ENCODE peak calls at places on chromosomes 12 and 14, in eight cellular contexts. K, J, E, M, P, O, A and G are unnamed samples.
A peak's percentile ranks its signal among the peaks of the same experiment; 100 is the strongest.

GRCh38 chr12:94089891-94090290 is 58.5 kb upstream of the PLXNC1 start:
- DNase-seq in K (peak; percentile 43), J (no peak), E (no peak), M (no peak), P (no peak), O (peak; percentile 79), A (no peak), G (no peak)

GRCh38 chr12:29039013-29039412 is 110.1 kb upstream of the FAR2 start:
- DNase-seq in K (peak; percentile 97), J (peak; percentile 60), E (no peak), M (no peak), P (no peak), O (peak; percentile 95), A (no peak), G (no peak)

GRCh38 chr14:104290058-104290667 is 151.8 kb downstream of the KIF26A start:
- DNase-seq in K (no peak), J (no peak), E (peak; percentile 3), M (peak; percentile 53), P (no peak), O (no peak), A (no peak), G (no peak)

GRCh38 chr12:114918535-114919233 is 234.7 kb upstream of the TBX3 start:
- DNase-seq in K (peak; percentile 54), J (peak; percentile 61), E (no peak), M (no peak), P (no peak), O (peak; percentile 42), A (no peak), G (no peak)

GRCh38 chr14:90491868-90492560 is 95.2 kb downstream of the CALM1 start:
- DNase-seq in K (no peak), J (no peak), E (no peak), M (no peak), P (no peak), O (no peak), A (no peak), G (peak; percentile 18)

GRCh38 chr12:77724367-77724957 is 106.2 kb upstream of the NAV3 start:
- DNase-seq in K (peak; percentile 82), J (peak; percentile 65), E (peak; percentile 16), M (no peak), P (no peak), O (peak; percentile 73), A (peak; percentile 43), G (no peak)

GRCh38 chr12:124044021-124044420 is 71.0 kb downstream of the ZNF664 start:
- DNase-seq in K (no peak), J (no peak), E (no peak), M (no peak), P (no peak), O (no peak), A (no peak), G (no peak)

GRCh38 chr14:65211341-65211987 is 109.1 kb upstream of the MAX start:
- DNase-seq in K (peak; percentile 84), J (peak; percentile 78), E (no peak), M (no peak), P (no peak), O (peak; percentile 64), A (no peak), G (no peak)

GRCh38 chr14:102968306-102968705 is 45.8 kb downstream of the AMN start:
- DNase-seq in K (no peak), J (no peak), E (no peak), M (no peak), P (no peak), O (no peak), A (no peak), G (no peak)

GRCh38 chr12:116670859-116671258 is 67.0 kb downstream of the SPRING1 start:
- DNase-seq in K (no peak), J (no peak), E (no peak), M (no peak), P (no peak), O (no peak), A (no peak), G (no peak)

GRCh38 chr12:115440438-115440837 is 756.5 kb upstream of the TBX3 start:
- DNase-seq in K (peak; percentile 57), J (peak; percentile 65), E (no peak), M (no peak), P (peak; percentile 60), O (peak; percentile 61), A (no peak), G (peak; percentile 28)

GRCh38 chr12:82765971-82766705 is 79.4 kb downstream of the TMTC2 start:
- DNase-seq in K (peak; percentile 16), J (no peak), E (no peak), M (no peak), P (no peak), O (peak; percentile 57), A (no peak), G (no peak)

GRCh38 chr14:100375273-100375962 is 52.3 kb downstream of the SLC25A47 start:
- DNase-seq in K (peak; percentile 98), J (peak; percentile 96), E (no peak), M (peak; percentile 88), P (peak; percentile 79), O (peak; percentile 98), A (no peak), G (peak; percentile 62)

GRCh38 chr12:123076604-123077297 is 74.1 kb downstream of the PITPNM2 start:
- DNase-seq in K (peak; percentile 44), J (no peak), E (no peak), M (no peak), P (no peak), O (no peak), A (no peak), G (no peak)

GRCh38 chr12:104215638-104216297 is at the start of gene TXNRD1:
- DNase-seq in K (peak; percentile 81), J (peak; percentile 80), E (no peak), M (peak; percentile 98), P (peak; percentile 85), O (peak; percentile 86), A (peak; percentile 94), G (peak; percentile 30)

GRCh38 chr12:49357099-49357678 is 10.1 kb upstream of the SPATS2 start:
- DNase-seq in K (peak; percentile 76), J (peak; percentile 63), E (no peak), M (peak; percentile 48), P (no peak), O (peak; percentile 78), A (peak; percentile 37), G (no peak)

GRCh38 chr12:57726151-57726883 is 12.2 kb downstream of the AGAP2 start:
- DNase-seq in K (peak; percentile 82), J (peak; percentile 75), E (peak; percentile 93), M (peak; percentile 97), P (peak; percentile 81), O (peak; percentile 86), A (peak; percentile 93), G (no peak)

GRCh38 chr14:100155881-100156645 is 3.4 kb downstream of the DEGS2 start:
- DNase-seq in K (no peak), J (no peak), E (no peak), M (no peak), P (no peak), O (no peak), A (no peak), G (no peak)

GRCh38 chr14:90692061-90692460 is 124.2 kb downstream of the TTC7B start:
- DNase-seq in K (no peak), J (no peak), E (no peak), M (no peak), P (no peak), O (no peak), A (no peak), G (no peak)

GRCh38 chr14:104974665-104975390 is 3.3 kb downstream of the AHNAK2 start:
- DNase-seq in K (no peak), J (no peak), E (no peak), M (peak; percentile 45), P (no peak), O (no peak), A (no peak), G (no peak)

GRCh38 chr12:108914031-108914630 is 34.2 kb downstream of the DAO start:
- DNase-seq in K (peak; percentile 15), J (no peak), E (no peak), M (no peak), P (no peak), O (peak; percentile 64), A (no peak), G (peak; percentile 2)

GRCh38 chr14:76509291-76509690 is 133.4 kb downstream of the ESRRB start:
- DNase-seq in K (no peak), J (no peak), E (no peak), M (peak; percentile 62), P (no peak), O (no peak), A (no peak), G (no peak)

GRCh38 chr14:76510255-76510654 is 134.3 kb downstream of the ESRRB start:
- DNase-seq in K (no peak), J (no peak), E (no peak), M (peak; percentile 39), P (no peak), O (no peak), A (no peak), G (no peak)

GRCh38 chr14:76518366-76518765 is 142.4 kb downstream of the ESRRB start:
- DNase-seq in K (no peak), J (no peak), E (no peak), M (no peak), P (no peak), O (no peak), A (no peak), G (no peak)

GRCh38 chr14:76516884-76517283 is 140.9 kb downstream of the ESRRB start:
- DNase-seq in K (no peak), J (no peak), E (peak; percentile 24), M (no peak), P (no peak), O (no peak), A (no peak), G (no peak)

DNA sequence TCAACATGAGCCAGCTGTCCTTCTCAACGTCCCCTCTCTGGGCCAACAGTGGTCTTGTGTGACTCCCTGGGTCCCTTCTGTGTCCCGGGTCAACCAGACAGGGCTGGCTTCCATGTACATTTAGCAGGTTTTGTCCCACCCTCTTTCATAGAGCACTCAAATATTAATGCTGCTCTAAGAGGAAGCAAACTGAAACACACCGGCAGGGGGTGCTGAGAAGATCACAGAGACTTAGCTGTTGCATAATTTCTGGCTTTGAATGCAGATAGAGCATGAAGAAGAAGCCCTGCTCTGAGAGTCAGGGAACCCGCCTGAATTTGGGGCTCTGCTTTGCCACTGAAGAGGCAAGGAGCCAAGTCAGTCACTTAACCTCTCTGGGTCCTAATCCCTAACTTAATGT is 138.7 kb downstream of the ESRRB start:
- DNase-seq in K (peak; percentile 11), J (no peak), E (peak; percentile 28), M (peak; percentile 44), P (no peak), O (peak; percentile 5), A (no peak), G (no peak)
- TF ChIP-seq CTCF in K (peak; percentile 19), J (no peak), E (peak; percentile 45), M (peak; percentile 26), P (no peak), O (no peak), A (no peak), G (peak; percentile 57)

GRCh38 chr12:52874573-52875435 is 26.0 kb upstream of the KRT78 start:
- DNase-seq in K (no peak), J (no peak), E (no peak), M (no peak), P (no peak), O (peak; percentile 30), A (no peak), G (no peak)
- H3K4me3 ChIP-seq in K (peak overlapping the region; percentile 4), J (no peak overlapping the region), E (no peak overlapping the region), M (peak overlapping the region; percentile 68), P (peak overlapping the region; percentile 61), O (peak overlapping the region; percentile 8), A (peak overlapping the region; percentile 46), G (peak overlapping the region; percentile 32)

GRCh38 chr14:58947816-58948440 is 240.5 kb upstream of the DAAM1 start:
- DNase-seq in K (peak; percentile 30), J (peak; percentile 22), E (peak; percentile 34), M (peak; percentile 72), P (no peak), O (peak; percentile 9), A (peak; percentile 12), G (no peak)
- TF ChIP-seq CTCF in K (peak; percentile 24), J (no peak), E (peak; percentile 33), M (peak; percentile 67), P (no peak), O (no peak), A (peak; percentile 36), G (peak; percentile 30)

GRCh38 chr12:6647083-6647604 is at the start of gene ACRBP:
- DNase-seq in K (peak; percentile 52), J (peak; percentile 62), E (no peak), M (peak; percentile 94), P (peak; percentile 81), O (peak; percentile 64), A (peak; percentile 87), G (peak; percentile 9)
- H3K4me3 ChIP-seq in K (peak within 1 kb of the TSS; percentile 44), J (peak within 1 kb of the TSS; percentile 45), E (no peak within 1 kb of the TSS), M (peak within 1 kb of the TSS; percentile 64), P (peak within 1 kb of the TSS; percentile 67), O (peak within 1 kb of the TSS; percentile 39), A (peak within 1 kb of the TSS; percentile 63), G (peak within 1 kb of the TSS; percentile 61)